ENCODE peak calls at places on chromosomes 2 and 18, in seven cellular contexts. C is NCI-H1436, G is germinal center, U is GM12865, B is cardiac muscle cell, Y is HTR-8/SVneo, O is Daoy. I is an unnamed sample.

GRCh38 chr18:2223859-2224258 is 347.4 kb downstream of the METTL4 start:
- DNase-seq in B (peak), U (peak), O (no peak), Y (peak), G (no peak), C (no peak), I (peak)

GRCh38 chr18:49876536-49876935 is 63.2 kb upstream of the ACAA2 start:
- DNase-seq in Y (no peak), O (no peak), C (no peak), G (no peak), U (no peak), B (no peak), I (no peak)

GRCh38 chr2:68774569-68775271 is 40.1 kb downstream of the ARHGAP25 start:
- DNase-seq in C (no peak), Y (no peak), G (peak), B (no peak), O (peak), U (peak), I (peak)

GRCh38 chr18:62460851-62461300 is 61.9 kb upstream of the ZCCHC2 start:
- DNase-seq in B (no peak), C (no peak), G (no peak), U (no peak), O (no peak), Y (no peak), I (no peak)

GRCh38 chr2:17719562-17720371 is 33.8 kb downstream of the SMC6 start:
- DNase-seq in B (peak), Y (peak), O (no peak), U (peak), C (no peak), G (peak), I (peak)

GRCh38 chr2:26587966-26588365 is 53.2 kb downstream of the CIB4 start:
- DNase-seq in B (no peak), U (no peak), G (no peak), Y (no peak), O (no peak), C (no peak), I (no peak)

GRCh38 chr2:29850794-29851193 is 70.6 kb downstream of the ALK start:
- DNase-seq in Y (no peak), B (no peak), G (no peak), U (no peak), O (no peak), C (no peak), I (no peak)

GRCh38 chr2:128227862-128228261 is 90.8 kb downstream of the HS6ST1 start:
- DNase-seq in G (no peak), O (no peak), U (no peak), Y (no peak), C (no peak), B (no peak), I (no peak)

GRCh38 chr18:36017232-36017631 is 44.8 kb downstream of the RMP24 start:
- DNase-seq in U (no peak), Y (no peak), G (no peak), O (no peak), B (no peak), C (no peak), I (no peak)

GRCh38 chr2:7845332-7845731 is 836.5 kb upstream of the ID2 start:
- DNase-seq in B (no peak), G (no peak), U (peak), C (no peak), O (no peak), Y (no peak), I (no peak)

GRCh38 chr2:96146881-96147592 is 1.8 kb upstream of the DUSP2 start:
- DNase-seq in C (no peak), U (no peak), B (no peak), O (peak), G (no peak), Y (no peak), I (no peak)

GRCh38 chr2:207790898-207791297 is 21.2 kb upstream of the FZD5 start:
- DNase-seq in C (no peak), G (no peak), O (no peak), U (no peak), B (no peak), Y (no peak), I (no peak)

GRCh38 chr2:69559696-69560482 is 83.7 kb downstream of the AAK1 start:
- DNase-seq in O (peak), B (peak), C (no peak), G (peak), U (peak), Y (peak), I (peak)